ENCODE peak calls at places on chromosomes 16 and 17, in four cellular contexts. One of them, this sample, is unnamed.

GRCh38 chr17:2808367-2809335 is 12.4 kb downstream of the RAP1GAP2 start:
- DNase-seq in stimulated activated CD4-positive, alpha-beta T cell treated with anti-CD3 and anti-CD28 coated beads, Interleukin-1b, Interleukin-23, amount 100 ng/mL, for 24 hours: no peak
- DNase-seq in sigmoid colon: no peak
- DNase-seq in endodermal cell: peak; percentile 46
- DNase-seq in this sample: no peak

GRCh38 chr16:29842732-29843346 is 20.2 kb downstream of the CDIPT start:
- DNase-seq in stimulated activated CD4-positive, alpha-beta T cell treated with anti-CD3 and anti-CD28 coated beads, Interleukin-1b, Interleukin-23, amount 100 ng/mL, for 24 hours: no peak
- DNase-seq in sigmoid colon: no peak
- DNase-seq in endodermal cell: no peak
- DNase-seq in this sample: no peak

GRCh38 chr16:67177743-67178699 is 5.7 kb downstream of the MATCAP1 start:
- DNase-seq in stimulated activated CD4-positive, alpha-beta T cell treated with anti-CD3 and anti-CD28 coated beads, Interleukin-1b, Interleukin-23, amount 100 ng/mL, for 24 hours: no peak
- DNase-seq in sigmoid colon: peak; percentile 83
- DNase-seq in endodermal cell: peak; percentile 97
- DNase-seq in this sample: peak; percentile 89

GRCh38 chr17:81851423-81851822 is 8.9 kb downstream of the P4HB start:
- DNase-seq in stimulated activated CD4-positive, alpha-beta T cell treated with anti-CD3 and anti-CD28 coated beads, Interleukin-1b, Interleukin-23, amount 100 ng/mL, for 24 hours: no peak
- DNase-seq in sigmoid colon: no peak
- DNase-seq in endodermal cell: no peak
- DNase-seq in this sample: no peak

GRCh38 chr17:6035801-6036394 is 34.3 kb upstream of the WSCD1 start:
- DNase-seq in stimulated activated CD4-positive, alpha-beta T cell treated with anti-CD3 and anti-CD28 coated beads, Interleukin-1b, Interleukin-23, amount 100 ng/mL, for 24 hours: no peak
- DNase-seq in sigmoid colon: no peak
- DNase-seq in endodermal cell: peak; percentile 38
- DNase-seq in this sample: peak; percentile 47

GRCh38 chr17:58112970-58113631 is 29.9 kb downstream of the DYNLL2 start:
- DNase-seq in stimulated activated CD4-positive, alpha-beta T cell treated with anti-CD3 and anti-CD28 coated beads, Interleukin-1b, Interleukin-23, amount 100 ng/mL, for 24 hours: peak; percentile 70
- DNase-seq in sigmoid colon: peak; percentile 85
- DNase-seq in endodermal cell: peak; percentile 96
- DNase-seq in this sample: peak; percentile 88

GRCh38 chr16:53911506-53911905 is 207.6 kb downstream of the FTO start:
- DNase-seq in stimulated activated CD4-positive, alpha-beta T cell treated with anti-CD3 and anti-CD28 coated beads, Interleukin-1b, Interleukin-23, amount 100 ng/mL, for 24 hours: no peak
- DNase-seq in sigmoid colon: no peak
- DNase-seq in endodermal cell: no peak
- DNase-seq in this sample: no peak

GRCh38 chr17:53490447-53490968 is 332.2 kb upstream of the KIF2B start:
- DNase-seq in stimulated activated CD4-positive, alpha-beta T cell treated with anti-CD3 and anti-CD28 coated beads, Interleukin-1b, Interleukin-23, amount 100 ng/mL, for 24 hours: no peak
- DNase-seq in sigmoid colon: no peak
- DNase-seq in endodermal cell: no peak
- DNase-seq in this sample: no peak

GRCh38 chr17:2178798-2179505 is 124.0 kb downstream of the HIC1 start:
- DNase-seq in stimulated activated CD4-positive, alpha-beta T cell treated with anti-CD3 and anti-CD28 coated beads, Interleukin-1b, Interleukin-23, amount 100 ng/mL, for 24 hours: no peak
- DNase-seq in sigmoid colon: no peak
- DNase-seq in endodermal cell: no peak
- DNase-seq in this sample: peak; percentile 81

GRCh38 chr16:54098247-54098646 is 188.3 kb downstream of the IRX3 start:
- DNase-seq in stimulated activated CD4-positive, alpha-beta T cell treated with anti-CD3 and anti-CD28 coated beads, Interleukin-1b, Interleukin-23, amount 100 ng/mL, for 24 hours: no peak
- DNase-seq in sigmoid colon: no peak
- DNase-seq in endodermal cell: no peak
- DNase-seq in this sample: no peak

GRCh38 chr16:72501739-72502653 is 330.0 kb upstream of the PMFBP1 start:
- DNase-seq in stimulated activated CD4-positive, alpha-beta T cell treated with anti-CD3 and anti-CD28 coated beads, Interleukin-1b, Interleukin-23, amount 100 ng/mL, for 24 hours: no peak
- DNase-seq in sigmoid colon: no peak
- DNase-seq in endodermal cell: peak; percentile 87
- DNase-seq in this sample: no peak

GRCh38 chr16:51731160-51731559 is 580.1 kb upstream of the SALL1 start:
- DNase-seq in stimulated activated CD4-positive, alpha-beta T cell treated with anti-CD3 and anti-CD28 coated beads, Interleukin-1b, Interleukin-23, amount 100 ng/mL, for 24 hours: no peak
- DNase-seq in sigmoid colon: no peak
- DNase-seq in endodermal cell: no peak
- DNase-seq in this sample: no peak

GRCh38 chr17:31571124-31571892 is 179.8 kb downstream of the RAB11FIP4 start:
- DNase-seq in stimulated activated CD4-positive, alpha-beta T cell treated with anti-CD3 and anti-CD28 coated beads, Interleukin-1b, Interleukin-23, amount 100 ng/mL, for 24 hours: no peak
- DNase-seq in sigmoid colon: peak; percentile 96
- DNase-seq in endodermal cell: no peak
- DNase-seq in this sample: no peak

GRCh38 chr17:49016775-49017463 is 19.7 kb downstream of the IGF2BP1 start:
- DNase-seq in stimulated activated CD4-positive, alpha-beta T cell treated with anti-CD3 and anti-CD28 coated beads, Interleukin-1b, Interleukin-23, amount 100 ng/mL, for 24 hours: no peak
- DNase-seq in sigmoid colon: no peak
- DNase-seq in endodermal cell: peak; percentile 59
- DNase-seq in this sample: no peak

GRCh38 chr16:4415538-4416199 is 727 bp downstream of the CORO7 start:
- DNase-seq in stimulated activated CD4-positive, alpha-beta T cell treated with anti-CD3 and anti-CD28 coated beads, Interleukin-1b, Interleukin-23, amount 100 ng/mL, for 24 hours: no peak
- DNase-seq in sigmoid colon: no peak
- DNase-seq in endodermal cell: peak; percentile 76
- DNase-seq in this sample: peak; percentile 95

GRCh38 chr17:35536664-35537160 is 766 bp downstream of the SLFN12L start:
- DNase-seq in stimulated activated CD4-positive, alpha-beta T cell treated with anti-CD3 and anti-CD28 coated beads, Interleukin-1b, Interleukin-23, amount 100 ng/mL, for 24 hours: no peak
- DNase-seq in sigmoid colon: no peak
- DNase-seq in endodermal cell: no peak
- DNase-seq in this sample: no peak

GRCh38 chr17:5118219-5118618 is 2.4 kb downstream of the USP6 start:
- DNase-seq in stimulated activated CD4-positive, alpha-beta T cell treated with anti-CD3 and anti-CD28 coated beads, Interleukin-1b, Interleukin-23, amount 100 ng/mL, for 24 hours: no peak
- DNase-seq in sigmoid colon: no peak
- DNase-seq in endodermal cell: no peak
- DNase-seq in this sample: no peak

GRCh38 chr16:89257281-89257731 is 39.8 kb downstream of the ZNF778 start:
- DNase-seq in stimulated activated CD4-positive, alpha-beta T cell treated with anti-CD3 and anti-CD28 coated beads, Interleukin-1b, Interleukin-23, amount 100 ng/mL, for 24 hours: no peak
- DNase-seq in sigmoid colon: no peak
- DNase-seq in endodermal cell: peak; percentile 74
- DNase-seq in this sample: no peak

GRCh38 chr16:17470002-17470870 is 524 bp downstream of the XYLT1 start:
- DNase-seq in stimulated activated CD4-positive, alpha-beta T cell treated with anti-CD3 and anti-CD28 coated beads, Interleukin-1b, Interleukin-23, amount 100 ng/mL, for 24 hours: no peak
- DNase-seq in sigmoid colon: no peak
- DNase-seq in endodermal cell: peak; percentile 65
- DNase-seq in this sample: peak; percentile 90

GRCh38 chr17:49926886-49927285 is 42.1 kb upstream of the DLX4 start:
- DNase-seq in stimulated activated CD4-positive, alpha-beta T cell treated with anti-CD3 and anti-CD28 coated beads, Interleukin-1b, Interleukin-23, amount 100 ng/mL, for 24 hours: no peak
- DNase-seq in sigmoid colon: no peak
- DNase-seq in endodermal cell: no peak
- DNase-seq in this sample: no peak

GRCh38 chr17:63696381-63696961 is 3.5 kb downstream of the LIMD2 start:
- DNase-seq in stimulated activated CD4-positive, alpha-beta T cell treated with anti-CD3 and anti-CD28 coated beads, Interleukin-1b, Interleukin-23, amount 100 ng/mL, for 24 hours: no peak
- DNase-seq in sigmoid colon: no peak
- DNase-seq in endodermal cell: peak; percentile 93
- DNase-seq in this sample: peak; percentile 88

This sample was measured in spleen.